ENCODE peak calls at places on chromosomes 6 and 20, in six cellular contexts. B is H54, M is adrenal gland, I is nephron progenitor cell, Q is SK-N-SH, Y is lower lobe of right lung. A is an unnamed sample.

GRCh38 chr6:5541751-5542432 is 280.6 kb downstream of the FARS2 start:
- DNase-seq in Q (no peak), B (no peak), I (no peak), M (peak; percentile 31), Y (no peak), A (no peak)

GRCh38 chr6:155985660-155986138 is 530.1 kb upstream of the NOX3 start:
- DNase-seq in I (no peak), B (no peak), Q (no peak), M (no peak), Y (no peak), A (no peak)

GRCh38 chr6:128463942-128464341 is 56.5 kb downstream of the PTPRK start:
- DNase-seq in Y (no peak), M (peak; percentile 16), B (no peak), I (no peak), Q (no peak), A (peak; percentile 70)

GRCh38 chr20:24751551-24751950 is 197.5 kb upstream of the CST7 start:
- DNase-seq in I (no peak), Q (no peak), M (no peak), B (no peak), Y (no peak), A (no peak)

GRCh38 chr6:32239462-32239861 is 15.6 kb upstream of the NOTCH4 start:
- DNase-seq in Y (no peak), I (no peak), M (no peak), B (no peak), Q (no peak), A (no peak)

GRCh38 chr20:9440891-9441290 is 73.5 kb upstream of the LAMP5 start:
- DNase-seq in Y (no peak), M (no peak), I (no peak), B (no peak), Q (no peak), A (no peak)

GRCh38 chr20:44702776-44703175 is 12.4 kb upstream of the CCN5 start:
- DNase-seq in M (peak; percentile 95), Q (no peak), Y (peak; percentile 73), I (peak; percentile 29), B (no peak), A (peak; percentile 88)

GRCh38 chr6:6962086-6962485 is 145.7 kb upstream of the RREB1 start:
- DNase-seq in Q (no peak), B (no peak), Y (no peak), M (no peak), I (no peak), A (no peak)

GRCh38 chr6:83341765-83342164 is 89.1 kb downstream of the ME1 start:
- DNase-seq in M (no peak), Y (no peak), Q (no peak), B (no peak), I (no peak), A (no peak)

GRCh38 chr6:170011233-170012142 is 260.1 kb downstream of the ERMARD start:
- DNase-seq in I (no peak), Y (no peak), B (no peak), Q (no peak), M (peak; percentile 78), A (no peak)

GRCh38 chr6:31180500-31180899 is 10.0 kb upstream of the POU5F1 start:
- DNase-seq in B (peak; percentile 93), I (no peak), M (peak; percentile 73), Q (peak; percentile 52), Y (peak; percentile 81), A (no peak)

GRCh38 chr20:41854765-41855164 is 236.6 kb upstream of the CHD6 start:
- DNase-seq in Q (no peak), M (no peak), Y (no peak), I (no peak), B (peak; percentile 17), A (no peak)

GRCh38 chr20:62804021-62804631 is 509 bp upstream of the OGFR start:
- DNase-seq in I (no peak), M (no peak), Q (peak; percentile 64), Y (no peak), B (no peak), A (no peak)

GRCh38 chr6:119096683-119097310 is 18.3 kb upstream of the FAM184A start:
- DNase-seq in Y (no peak), I (no peak), M (peak; percentile 75), Q (no peak), B (no peak), A (no peak)

GRCh38 chr6:710601-711571 is 17.9 kb upstream of the EXOC2 start:
- DNase-seq in Y (peak; percentile 80), M (peak; percentile 75), I (peak; percentile 69), Q (peak; percentile 50), B (peak; percentile 53), A (no peak)

GRCh38 chr6:158991017-158991723 is 8.8 kb downstream of the RSPH3 start:
- DNase-seq in B (no peak), Y (no peak), I (no peak), Q (no peak), M (no peak), A (no peak)

GRCh38 chr6:164037165-164037564 is 622.6 kb downstream of the QKI start:
- DNase-seq in Y (no peak), Q (no peak), B (no peak), M (no peak), I (no peak), A (no peak)

GRCh38 chr6:134021396-134022122 is 30.9 kb downstream of the SLC2A12 start:
- DNase-seq in Q (no peak), B (no peak), I (no peak), M (no peak), Y (no peak), A (no peak)

GRCh38 chr20:23752481-23753193 is 1.9 kb upstream of the CST1 start:
- DNase-seq in Y (no peak), Q (no peak), M (no peak), I (no peak), B (no peak), A (no peak)

GRCh38 chr6:169604076-169604475 is 97.8 kb downstream of the WDR27 start:
- DNase-seq in B (no peak), I (no peak), M (no peak), Q (no peak), Y (no peak), A (no peak)

GRCh38 chr6:143064996-143065683 is 4.5 kb downstream of the AIG1 start:
- DNase-seq in Y (no peak), B (no peak), Q (no peak), M (no peak), I (no peak), A (peak; percentile 14)

GRCh38 chr20:45470939-45471338 is 1.4 kb downstream of the WFDC2 start:
- DNase-seq in B (no peak), M (no peak), Q (no peak), I (no peak), Y (no peak), A (no peak)

GRCh38 chr20:539848-540247 is 3.7 kb downstream of the CSNK2A1 start:
- DNase-seq in Y (no peak), I (no peak), M (no peak), Q (no peak), B (peak; percentile 11), A (no peak)

GRCh38 chr6:136365781-136366354 is 76.2 kb upstream of the BCLAF1 start:
- DNase-seq in I (no peak), Y (peak; percentile 76), Q (no peak), B (no peak), M (peak; percentile 50), A (no peak)

GRCh38 chr20:10637062-10637559 is 36.7 kb downstream of the JAG1 start:
- DNase-seq in Y (no peak), M (no peak), B (no peak), I (no peak), Q (no peak), A (no peak)

GRCh38 chr6:27241443-27241842 is 6.1 kb upstream of the PRSS16 start:
- DNase-seq in Y (no peak), B (no peak), M (no peak), Q (no peak), I (no peak), A (no peak)

GRCh38 chr6:20433929-20434328 is 32.2 kb downstream of the E2F3 start:
- DNase-seq in Q (no peak), I (no peak), M (no peak), B (no peak), Y (no peak), A (no peak)

GRCh38 chr20:23225407-23226060 is 125.1 kb upstream of the NXT1 start:
- DNase-seq in Q (no peak), I (no peak), B (no peak), M (peak; percentile 53), Y (peak; percentile 67), A (no peak)

GRCh38 chr20:57038608-57039440 is 227.6 kb downstream of the BMP7 start:
- DNase-seq in B (no peak), Y (no peak), I (no peak), Q (no peak), M (no peak), A (no peak)

GRCh38 chr20:47318596-47319516 is 37.6 kb downstream of the ZMYND8 start:
- DNase-seq in Y (peak; percentile 92), Q (peak; percentile 42), I (peak; percentile 68), B (no peak), M (peak; percentile 95), A (no peak)

A was measured in HS-27A.